ENCODE peak calls at places on chromosomes 1 and 21, in ten cellular contexts. V, N, H, E, J, B, A, D, S and C are unnamed samples.

GRCh38 chr1:115069186-115069585 is 20.1 kb downstream of the TSPAN2 start:
- DNase-seq in V (no peak), N (no peak), H (no peak), E (no peak), J (no peak), B (peak; percentile 73), A (no peak), D (peak; percentile 90), S (peak; percentile 73), C (no peak)

GRCh38 chr1:39720094-39720999 is 18.3 kb upstream of the PPIE start:
- DNase-seq in V (no peak), N (peak; percentile 24), H (peak; percentile 24), E (no peak), J (peak; percentile 28), B (peak; percentile 83), A (no peak), D (no peak), S (peak; percentile 63), C (peak; percentile 75)

GRCh38 chr1:175885247-175885646 is 141.9 kb upstream of the TNR start:
- DNase-seq in V (no peak), N (no peak), H (peak; percentile 11), E (no peak), J (no peak), B (no peak), A (no peak), D (peak; percentile 3), S (peak; percentile 3), C (peak; percentile 49)

GRCh38 chr1:243917863-243918565 is 68.0 kb upstream of the AKT3 start:
- DNase-seq in V (no peak), N (peak; percentile 39), H (no peak), E (no peak), J (no peak), B (peak; percentile 52), A (no peak), D (no peak), S (peak; percentile 26), C (peak; percentile 63)

GRCh38 chr1:40948741-40949528 is 30.6 kb upstream of the CTPS1 start:
- DNase-seq in V (no peak), N (peak; percentile 84), H (peak; percentile 49), E (no peak), J (peak; percentile 66), B (peak; percentile 94), A (peak; percentile 91), D (peak; percentile 79), S (peak; percentile 80), C (peak; percentile 70)

GRCh38 chr21:27219068-27219467 is 252.2 kb upstream of the ADAMTS5 start:
- DNase-seq in V (no peak), N (peak; percentile 34), H (no peak), E (no peak), J (no peak), B (peak; percentile 44), A (no peak), D (no peak), S (peak; percentile 51), C (no peak)

GRCh38 chr1:103460496-103460895 is 65.0 kb upstream of the RNPC3 start:
- DNase-seq in V (no peak), N (no peak), H (no peak), E (no peak), J (no peak), B (no peak), A (no peak), D (no peak), S (no peak), C (no peak)

GRCh38 chr21:45309541-45310381 is 22.1 kb upstream of the POFUT2 start:
- DNase-seq in V (no peak), N (no peak), H (no peak), E (peak; percentile 42), J (no peak), B (no peak), A (no peak), D (peak; percentile 69), S (no peak), C (no peak)

GRCh38 chr1:157966034-157966671 is 27.3 kb upstream of the KIRREL1 start:
- DNase-seq in V (no peak), N (peak; percentile 41), H (no peak), E (peak; percentile 71), J (no peak), B (no peak), A (peak; percentile 85), D (peak; percentile 74), S (peak; percentile 74), C (peak; percentile 83)

GRCh38 chr1:228986093-228986904 is 251.0 kb downstream of the RHOU start:
- DNase-seq in V (peak; percentile 95), N (no peak), H (no peak), E (peak; percentile 29), J (peak; percentile 41), B (no peak), A (no peak), D (peak; percentile 91), S (peak; percentile 20), C (no peak)

DNA sequence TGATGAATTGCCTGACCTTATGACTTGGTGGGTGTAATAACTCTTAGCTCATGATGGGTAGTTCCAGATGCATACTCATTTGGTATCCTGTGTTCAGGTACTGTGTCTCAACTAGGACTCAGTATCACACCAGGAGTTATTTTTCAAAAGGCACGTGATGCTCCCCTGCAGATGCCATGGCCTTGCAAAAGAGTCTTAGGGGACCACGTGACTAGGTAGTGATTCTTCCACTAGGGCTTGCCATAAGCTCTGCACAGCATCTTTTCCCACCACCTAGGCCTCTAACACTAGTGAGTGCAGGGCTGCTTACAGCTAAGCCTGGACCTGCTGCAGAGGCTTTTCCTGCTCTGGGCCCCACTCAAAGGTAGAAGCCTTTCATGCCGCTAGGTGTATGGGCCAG is 3.9 kb upstream of the FCAMR start:
- DNase-seq in V (no peak), N (no peak), H (no peak), E (no peak), J (no peak), B (no peak), A (no peak), D (no peak), S (no peak), C (no peak)
- TF ChIP-seq CTCF in V (no peak), N (no peak), H (no peak), E (no peak), J (no peak), B (no peak), A (no peak), D (no peak), S (no peak), C (no peak)

DNA sequence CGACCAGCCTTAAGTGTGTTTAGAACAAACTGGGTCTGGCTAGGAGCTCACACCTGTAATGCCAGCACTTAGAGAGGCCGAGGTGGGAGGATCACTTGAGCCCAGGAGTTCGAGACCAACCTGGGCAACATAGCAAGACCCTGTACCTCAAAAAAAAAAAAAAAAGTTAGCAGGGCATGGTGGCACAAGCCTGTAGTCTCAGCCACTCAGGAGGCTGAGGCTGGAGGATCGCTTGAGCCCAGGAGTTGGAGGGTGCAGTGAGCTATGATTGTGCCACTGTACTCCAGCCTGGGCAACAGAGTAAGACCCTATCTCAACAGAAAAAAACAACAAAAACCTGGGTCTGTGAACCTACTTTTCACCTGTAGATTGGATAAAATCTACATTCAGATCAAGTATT is 54.6 kb downstream of the PIK3CD start:
- DNase-seq in V (no peak), N (no peak), H (no peak), E (no peak), J (no peak), B (no peak), A (no peak), D (no peak), S (no peak), C (no peak)
- TF ChIP-seq CTCF in V (no peak), N (no peak), H (no peak), E (no peak), J (no peak), B (no peak), A (no peak), D (no peak), S (no peak), C (no peak)

GRCh38 chr1:58948671-58949070 is 164.8 kb upstream of the JUN start:
- DNase-seq in V (no peak), N (no peak), H (no peak), E (no peak), J (no peak), B (no peak), A (no peak), D (no peak), S (no peak), C (no peak)

GRCh38 chr1:58949551-58950220 is 165.8 kb upstream of the JUN start:
- DNase-seq in V (no peak), N (no peak), H (no peak), E (no peak), J (no peak), B (peak; percentile 43), A (no peak), D (no peak), S (no peak), C (no peak)

GRCh38 chr1:58946390-58946789 is 162.5 kb upstream of the JUN start:
- DNase-seq in V (no peak), N (no peak), H (no peak), E (no peak), J (no peak), B (no peak), A (no peak), D (no peak), S (no peak), C (no peak)

DNA sequence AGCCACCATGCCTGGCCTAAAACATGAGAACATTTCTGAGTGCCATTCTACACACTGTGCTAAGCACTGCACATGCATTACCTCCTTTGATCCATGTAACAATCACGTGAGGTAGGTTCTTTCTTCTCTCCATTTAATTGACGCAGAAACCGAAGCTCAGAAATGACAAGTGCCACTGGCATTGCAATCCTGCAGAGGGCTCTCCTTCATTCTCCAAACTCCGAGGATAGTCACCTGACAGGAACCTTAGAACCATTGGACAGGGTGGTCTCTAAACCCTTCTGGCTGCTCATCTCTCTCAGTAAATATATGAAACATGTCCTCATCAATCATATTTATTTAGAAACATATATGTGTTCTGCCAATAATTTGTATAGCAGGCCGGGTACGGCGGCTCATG is 167.1 kb upstream of the JUN start:
- DNase-seq in V (no peak), N (no peak), H (no peak), E (no peak), J (no peak), B (no peak), A (no peak), D (no peak), S (no peak), C (no peak)
- TF ChIP-seq CTCF in V (no peak), N (no peak), H (no peak), E (no peak), J (no peak), B (no peak), A (no peak), D (no peak), S (no peak), C (no peak)

DNA sequence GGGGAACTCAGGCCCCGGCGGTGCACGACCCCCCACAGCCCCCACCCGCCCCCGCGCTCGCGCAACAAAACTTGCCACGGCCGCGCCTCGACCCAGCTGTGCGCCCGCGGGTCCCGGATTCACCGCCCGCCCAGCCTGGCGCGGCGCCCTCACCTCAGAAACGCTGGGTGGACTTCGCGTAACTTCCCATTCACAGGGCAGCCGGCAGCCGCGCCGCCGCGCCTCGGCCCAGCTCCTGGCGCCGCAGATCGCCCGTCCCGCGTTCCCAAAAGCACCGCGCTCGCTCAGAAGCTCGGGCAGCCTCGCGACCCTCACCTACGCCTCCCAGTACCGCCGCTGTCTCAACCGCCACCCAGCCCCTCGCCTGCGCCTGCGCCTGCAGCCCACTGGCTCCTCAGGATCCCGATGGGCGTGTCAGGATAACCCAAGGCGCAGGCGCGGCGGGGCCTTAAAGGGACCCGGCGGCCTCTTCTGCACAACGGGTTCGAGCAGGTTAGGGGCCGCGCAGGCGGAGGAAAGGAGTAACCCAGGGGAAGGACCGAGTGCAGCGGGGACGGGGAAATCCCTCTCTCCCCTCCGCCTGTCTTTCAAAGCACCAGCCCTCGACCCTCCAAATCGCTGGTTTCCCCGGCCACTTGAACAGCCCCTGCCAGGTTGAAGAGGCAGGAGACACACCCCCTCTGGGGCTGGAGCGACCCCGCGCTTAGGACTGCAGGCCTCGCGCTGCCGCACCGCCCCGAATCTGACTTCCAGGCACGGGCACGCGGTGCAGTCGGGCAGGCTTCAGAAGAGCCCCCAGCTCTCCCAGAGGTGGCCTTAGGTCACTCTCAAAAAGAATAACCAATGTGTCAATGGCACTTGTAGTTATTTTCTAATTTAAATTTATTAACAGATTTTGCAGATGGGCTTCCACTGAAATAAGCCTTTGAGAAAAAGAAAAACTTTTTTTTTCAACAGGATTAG is at the start of gene NBPF1:
- DNase-seq in V (peak; percentile 100), N (peak; percentile 98), H (peak; percentile 78), E (peak; percentile 99), J (peak; percentile 100), B (peak; percentile 100), A (peak; percentile 94), D (peak; percentile 99), S (peak; percentile 99), C (peak; percentile 97)
- TF ChIP-seq CTCF in V (peak; percentile 11), N (peak; percentile 10), H (no peak), E (no peak), J (peak; percentile 1), B (no peak), A (no peak), D (no peak), S (no peak), C (no peak)